ENCODE peak calls at places on chromosome 19, in seven cellular contexts. O is HepG2, H is HCT116, L is K562, R is GM12878, K is H1, U is SK-N-SH. P is an unnamed sample.

GRCh38 chr19:32576790-32577189 is 4.2 kb upstream of the PDCD5 start:
- DNase-seq in O (no peak), H (no peak), L (no peak), R (no peak), K (no peak), U (no peak), P (no peak)

GRCh38 chr19:49056101-49056901 is 1.2 kb downstream of the CGB7 start:
- DNase-seq in O (peak), H (peak), L (peak), R (no peak), K (peak), U (peak), P (peak)

GRCh38 chr19:32318884-32319520 is 26.4 kb upstream of the ZNF507 start:
- DNase-seq in O (no peak), H (peak), L (peak), R (no peak), K (peak), U (peak), P (no peak)

GRCh38 chr19:47379398-47379938 is 30.4 kb downstream of the DHX34 start:
- DNase-seq in O (no peak), H (no peak), L (no peak), R (no peak), K (no peak), U (no peak), P (no peak)

GRCh38 chr19:38134538-38135149 is 89.4 kb downstream of the DPF1 start:
- DNase-seq in O (peak), H (no peak), L (peak), R (no peak), K (peak), U (peak), P (peak)

GRCh38 chr19:18749362-18750231 is 41.5 kb downstream of the COMP start:
- DNase-seq in O (no peak), H (no peak), L (peak), R (no peak), K (no peak), U (no peak), P (no peak)

GRCh38 chr19:56333506-56333905 is 18.9 kb upstream of the ZSCAN5A start:
- DNase-seq in O (peak), H (peak), L (peak), R (no peak), K (peak), U (peak), P (peak)

GRCh38 chr19:46786236-46787039 is 2.0 kb downstream of the SLC1A5 start:
- DNase-seq in O (peak), H (no peak), L (peak), R (no peak), K (peak), U (peak), P (no peak)

GRCh38 chr19:8702350-8702749 is 3.8 kb upstream of the ACTL9 start:
- DNase-seq in O (no peak), H (no peak), L (no peak), R (no peak), K (no peak), U (no peak), P (no peak)

GRCh38 chr19:48121909-48122371 is 11.3 kb upstream of the PLA2G4C start:
- DNase-seq in O (no peak), H (no peak), L (no peak), R (peak), K (no peak), U (no peak), P (no peak)

GRCh38 chr19:27906081-27906480 is 1306.9 kb downstream of the UQCRFS1 start:
- DNase-seq in O (no peak), H (no peak), L (no peak), R (no peak), K (no peak), U (no peak), P (no peak)

GRCh38 chr19:47305309-47305751 is 4.3 kb upstream of the C5AR1 start:
- DNase-seq in O (peak), H (peak), L (peak), R (peak), K (peak), U (peak), P (peak)

GRCh38 chr19:539429-540030 is 4.3 kb upstream of the GZMM start:
- DNase-seq in O (no peak), H (no peak), L (peak), R (no peak), K (no peak), U (no peak), P (no peak)

GRCh38 chr19:15788594-15789270 is 1.3 kb downstream of the OR10H5 start:
- DNase-seq in O (peak), H (no peak), L (no peak), R (no peak), K (no peak), U (no peak), P (no peak)

GRCh38 chr19:15787611-15788155 is at the start of gene OR10H5:
- DNase-seq in O (no peak), H (no peak), L (no peak), R (no peak), K (no peak), U (no peak), P (no peak)

GRCh38 chr19:15790096-15790495 is 2.6 kb downstream of the OR10H5 start:
- DNase-seq in O (no peak), H (no peak), L (no peak), R (no peak), K (no peak), U (no peak), P (no peak)
- TF ChIP-seq JUND in O (no peak), H (no peak), L (no peak), R (no peak), K (no peak), U (no peak), P (no peak)

GRCh38 chr19:6652214-6653094 is 17.5 kb downstream of the TNFSF14 start:
- DNase-seq in O (no peak), H (no peak), L (peak), R (no peak), K (no peak), U (no peak), P (no peak)

GRCh38 chr19:6649189-6649588 is 20.8 kb downstream of the TNFSF14 start:
- DNase-seq in O (no peak), H (no peak), L (no peak), R (no peak), K (no peak), U (no peak), P (no peak)

DNA sequence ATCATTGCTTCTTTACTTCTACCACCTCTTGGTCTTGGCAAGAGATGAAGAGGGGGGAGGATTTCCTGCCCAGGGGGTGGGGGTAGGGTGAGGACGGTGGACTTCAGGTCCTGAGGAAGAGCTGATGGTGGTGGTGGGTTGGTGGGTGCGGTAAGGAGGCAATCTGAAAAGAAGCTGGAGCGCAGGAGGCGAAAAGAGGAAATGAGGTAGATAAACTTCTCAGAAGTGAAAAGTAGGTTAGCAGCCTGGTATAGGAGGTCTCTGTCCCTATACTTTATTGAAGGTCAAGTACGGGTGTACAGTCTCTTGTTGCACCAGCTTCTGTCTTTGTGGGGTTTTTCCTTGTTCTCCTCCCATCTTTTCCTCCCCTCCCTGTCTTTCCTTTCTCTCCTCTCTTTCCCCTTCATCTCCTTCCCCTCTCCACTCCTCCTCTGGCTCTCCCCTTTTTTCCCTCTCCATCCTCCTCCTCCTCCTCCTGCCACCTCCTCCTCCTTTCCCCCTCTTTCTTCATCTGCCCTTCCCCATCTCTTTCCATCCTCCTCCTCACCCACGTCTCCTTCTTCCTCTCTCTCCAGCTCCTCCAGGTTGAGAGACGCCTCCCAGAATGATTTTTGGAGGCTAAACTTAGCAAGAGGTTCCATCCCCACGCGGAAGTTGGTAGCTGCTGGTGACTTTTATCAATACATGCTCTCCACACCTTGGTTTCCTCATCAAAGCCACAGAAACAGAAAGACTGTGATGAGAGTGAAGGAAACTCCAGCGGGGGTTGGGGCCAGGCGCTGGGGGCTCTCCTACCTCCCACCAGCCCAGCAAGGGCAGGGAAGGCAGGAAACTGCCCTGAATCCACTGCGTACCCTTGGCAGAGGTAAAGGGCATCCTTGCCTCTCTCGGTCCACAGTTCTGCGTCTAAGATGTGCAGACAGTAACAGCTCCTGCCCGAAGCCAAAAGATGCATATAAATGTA is 15.3 kb downstream of the TNFSF14 start:
- DNase-seq in O (no peak), H (no peak), L (no peak), R (no peak), K (no peak), U (no peak), P (no peak)
- TF ChIP-seq JUND in O (no peak), H (no peak), L (no peak), R (no peak), K (no peak), U (no peak), P (no peak)

DNA sequence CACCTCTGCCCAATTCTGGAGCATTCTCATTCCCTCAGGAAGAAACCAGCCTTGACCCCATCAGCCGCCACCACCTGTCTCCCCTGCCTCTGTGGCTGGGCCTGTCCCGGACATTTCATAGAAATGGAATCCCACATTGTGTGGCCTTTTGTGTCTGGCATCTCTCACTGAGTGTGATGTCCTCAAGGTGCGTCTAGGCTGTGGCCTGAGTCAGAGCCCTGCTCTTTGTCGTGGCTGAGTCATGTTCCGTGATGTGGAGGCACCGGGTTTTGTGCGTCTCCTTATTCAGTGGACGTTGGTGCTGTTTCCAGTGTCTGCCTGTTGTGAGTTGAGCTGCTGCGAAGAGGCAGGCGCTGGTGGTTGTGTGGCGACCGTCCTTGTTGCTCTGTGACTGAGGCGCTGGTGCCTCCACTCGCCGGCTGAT is 3.5 kb downstream of the FZR1 start:
- DNase-seq in O (no peak), H (no peak), L (no peak), R (no peak), K (no peak), U (no peak), P (no peak)
- TF ChIP-seq JUND in O (no peak), H (no peak), L (no peak), R (no peak), K (no peak), U (no peak), P (no peak)

DNA sequence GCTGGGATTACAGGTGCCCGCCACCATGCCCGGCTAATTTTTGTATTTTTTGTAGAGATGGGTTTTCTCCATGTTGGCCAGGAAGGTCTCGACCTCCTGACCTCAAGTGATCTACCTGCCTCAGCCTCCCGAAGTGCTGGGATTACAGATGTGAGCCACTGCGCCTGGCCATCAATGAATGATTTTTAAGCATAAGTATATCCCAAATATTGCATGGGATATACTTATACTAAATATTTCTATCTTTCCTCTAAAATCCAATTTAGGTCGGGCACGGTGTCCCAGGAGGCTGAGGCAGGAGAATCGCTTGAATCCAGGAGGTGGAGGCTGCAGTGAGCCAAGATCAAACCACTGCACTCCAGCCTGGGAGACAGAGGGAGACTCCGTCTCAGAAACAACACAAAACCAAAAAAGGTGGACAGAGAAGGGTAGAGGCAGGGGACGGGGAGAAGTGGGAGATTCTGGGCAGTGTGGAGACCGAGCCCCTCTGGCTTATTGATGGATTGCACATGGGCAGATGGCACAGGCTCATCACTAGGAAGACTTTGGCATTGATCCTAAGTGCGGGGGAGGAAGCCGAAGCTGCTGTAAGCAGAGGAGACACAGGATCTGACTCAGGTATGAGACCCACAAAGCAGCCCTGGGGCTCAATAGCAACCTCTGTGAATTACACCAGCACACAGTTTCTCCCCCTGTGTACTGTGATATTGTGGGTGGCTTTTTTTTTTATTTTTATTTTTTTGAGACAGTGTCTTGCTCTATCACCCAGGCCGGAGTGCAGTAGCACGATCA is 13.5 kb downstream of the ARRDC5 start:
- DNase-seq in O (no peak), H (no peak), L (peak), R (no peak), K (no peak), U (no peak), P (no peak)
- TF ChIP-seq JUND in O (no peak), H (no peak), L (no peak), R (no peak), K (no peak), U (no peak), P (no peak)

DNA sequence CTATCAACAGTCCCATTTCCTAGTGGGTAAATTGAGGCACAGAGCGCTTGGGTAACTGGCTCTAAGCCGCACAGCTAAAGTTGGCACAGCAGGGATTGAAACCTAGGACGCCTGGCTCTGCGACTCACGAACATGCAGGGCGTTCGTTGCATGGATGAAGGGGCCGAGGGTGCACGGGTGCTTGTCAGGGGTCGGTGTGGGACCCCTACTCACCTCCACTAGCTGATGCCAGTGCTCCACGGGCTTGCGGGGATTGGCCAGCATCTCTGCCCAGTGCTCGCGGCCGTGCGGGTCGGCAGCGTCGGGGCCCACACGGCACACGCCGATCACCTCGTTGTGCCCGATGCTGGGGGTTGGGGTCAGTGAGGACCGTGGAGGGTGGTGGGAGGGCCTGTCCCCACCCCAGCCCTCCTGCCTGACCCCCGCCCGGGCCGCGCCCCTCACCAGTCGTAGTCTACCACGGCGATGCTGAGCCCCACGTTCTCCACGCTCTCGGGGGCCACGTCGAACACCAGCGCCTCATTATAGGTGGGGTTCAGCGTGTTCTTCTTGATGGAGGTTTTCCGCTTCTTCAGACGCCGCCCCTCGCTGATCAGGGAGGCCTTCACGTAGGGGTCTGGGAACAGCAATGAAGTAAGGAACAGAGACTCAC is 14.6 kb downstream of the SYT3 start:
- DNase-seq in O (no peak), H (no peak), L (no peak), R (no peak), K (no peak), U (no peak), P (no peak)
- TF ChIP-seq JUND in O (no peak), H (no peak), L (no peak), R (no peak), K (no peak), U (no peak), P (no peak)

GRCh38 chr19:34666200-34666957 is 10.6 kb downstream of the SCGB2B2 start:
- DNase-seq in O (no peak), H (no peak), L (no peak), R (no peak), K (no peak), U (no peak), P (no peak)
- TF ChIP-seq JUND in O (no peak), H (no peak), L (no peak), R (no peak), K (no peak), U (no peak), P (no peak)

DNA sequence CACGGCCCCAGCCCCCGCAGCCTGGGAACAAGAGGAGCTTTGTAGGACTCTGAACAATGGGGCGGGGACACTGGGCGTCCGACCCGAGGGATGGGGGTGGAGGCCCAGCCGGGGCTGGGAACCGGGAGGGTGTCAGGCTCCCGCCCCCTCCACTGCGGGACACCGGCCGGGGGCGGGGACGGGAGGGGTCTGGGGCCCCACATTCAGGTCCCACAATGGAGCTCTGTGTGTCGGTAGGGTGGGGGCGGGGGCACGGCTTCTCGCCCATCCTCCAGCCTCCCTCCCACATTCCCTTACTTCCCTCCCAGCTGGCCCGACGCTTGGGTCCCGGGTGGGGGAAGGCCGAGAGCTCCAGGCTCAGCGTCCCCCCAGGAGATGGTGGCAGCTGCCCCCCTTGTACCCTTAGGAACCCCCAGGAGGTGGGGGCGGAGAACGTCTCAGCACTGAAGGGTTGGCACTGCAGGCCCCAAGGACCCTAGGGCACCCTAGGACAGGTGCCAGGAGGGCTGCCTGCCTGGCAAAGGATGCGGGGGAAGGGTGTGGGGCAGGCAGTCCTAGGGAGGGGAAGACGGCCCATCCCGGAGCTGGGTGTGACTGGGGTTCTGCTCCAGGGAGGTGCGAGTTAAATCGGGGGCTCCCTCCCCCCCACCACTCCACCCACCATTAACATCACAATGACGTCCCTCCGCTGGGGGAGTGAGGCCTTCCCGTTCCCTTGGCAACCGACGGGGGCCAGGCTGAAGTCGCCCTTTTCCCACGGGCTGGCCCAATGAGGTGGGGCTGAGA is 5.3 kb downstream of the TTYH1 start:
- DNase-seq in O (peak), H (no peak), L (peak), R (no peak), K (peak), U (no peak), P (no peak)
- TF ChIP-seq JUND in O (no peak), H (no peak), L (no peak), R (no peak), K (no peak), U (no peak), P (no peak)

GRCh38 chr19:1905863-1906375 is 720 bp downstream of the ADAT3 start:
- DNase-seq in O (no peak), H (no peak), L (no peak), R (no peak), K (no peak), U (no peak), P (no peak)

GRCh38 chr19:1906985-1907562 is 1.9 kb downstream of the ADAT3 start:
- DNase-seq in O (no peak), H (no peak), L (no peak), R (no peak), K (no peak), U (no peak), P (no peak)

GRCh38 chr19:1901940-1902404 is 3.2 kb upstream of the ADAT3 start:
- DNase-seq in O (peak), H (no peak), L (no peak), R (no peak), K (no peak), U (no peak), P (no peak)

GRCh38 chr19:1905071-1905862 is at the start of the genes ADAT3 and SCAMP4:
- DNase-seq in O (peak), H (peak), L (peak), R (peak), K (peak), U (peak), P (peak)

GRCh38 chr19:1904385-1905070 is 671 bp upstream of the ADAT3 start:
- DNase-seq in O (no peak), H (no peak), L (no peak), R (peak), K (peak), U (no peak), P (no peak)
- TF ChIP-seq JUND in O (no peak), H (no peak), L (no peak), R (no peak), K (no peak), U (no peak), P (no peak)

GRCh38 chr19:35710784-35711723 is 6.7 kb downstream of the ZBTB32 start:
- DNase-seq in O (no peak), H (no peak), L (no peak), R (peak), K (no peak), U (no peak), P (no peak)
- TF ChIP-seq JUND in O (no peak), H (no peak), L (no peak), R (peak), K (no peak), U (no peak), P (no peak)

P was measured in T47D.